ENCODE peak calls at places on chromosome 15, in ten cellular contexts. One of them, this sample, is unnamed.

GRCh38 chr15:80849308-80849707 is 70.1 kb downstream of the CEMIP start:
- DNase-seq in AG04449: peak; percentile 59
- DNase-seq in HL-60: no peak
- DNase-seq in Karpas-422: no peak
- DNase-seq in ELR: peak; percentile 92
- DNase-seq in GM23248: peak; percentile 98
- DNase-seq in dermis blood vessel endothelial cell: no peak
- DNase-seq in NAMALWA: no peak
- DNase-seq in GF-D8: no peak
- DNase-seq in Daoy: peak; percentile 90
- DNase-seq in this sample: peak; percentile 85

GRCh38 chr15:74489518-74490338 is 28.8 kb upstream of the UBL7 start:
- DNase-seq in Karpas-422: peak; percentile 92
- DNase-seq in GM23248: peak; percentile 60
- DNase-seq in GF-D8: peak; percentile 10
- DNase-seq in Daoy: peak; percentile 64
- DNase-seq in AG04449: no peak
- DNase-seq in ELR: peak; percentile 66
- DNase-seq in dermis blood vessel endothelial cell: peak; percentile 66
- DNase-seq in HL-60: peak; percentile 58
- DNase-seq in NAMALWA: peak; percentile 86
- DNase-seq in this sample: no peak

GRCh38 chr15:51266548-51266947 is 71.8 kb downstream of the CYP19A1 start:
- DNase-seq in GF-D8: no peak
- DNase-seq in NAMALWA: no peak
- DNase-seq in AG04449: no peak
- DNase-seq in Daoy: no peak
- DNase-seq in HL-60: no peak
- DNase-seq in ELR: peak; percentile 6
- DNase-seq in Karpas-422: no peak
- DNase-seq in GM23248: peak; percentile 50
- DNase-seq in dermis blood vessel endothelial cell: no peak
- DNase-seq in this sample: no peak

GRCh38 chr15:51104512-51104911 is 9.8 kb upstream of the TNFAIP8L3 start:
- DNase-seq in GF-D8: no peak
- DNase-seq in ELR: no peak
- DNase-seq in GM23248: peak; percentile 80
- DNase-seq in Karpas-422: no peak
- DNase-seq in HL-60: no peak
- DNase-seq in dermis blood vessel endothelial cell: no peak
- DNase-seq in Daoy: no peak
- DNase-seq in AG04449: no peak
- DNase-seq in NAMALWA: no peak
- DNase-seq in this sample: no peak

GRCh38 chr15:70632981-70633380 is 130.4 kb downstream of the UACA start:
- DNase-seq in HL-60: no peak
- DNase-seq in GF-D8: no peak
- DNase-seq in AG04449: no peak
- DNase-seq in dermis blood vessel endothelial cell: no peak
- DNase-seq in Karpas-422: no peak
- DNase-seq in NAMALWA: no peak
- DNase-seq in Daoy: no peak
- DNase-seq in GM23248: no peak
- DNase-seq in ELR: no peak
- DNase-seq in this sample: no peak

GRCh38 chr15:89781891-89782618 is 5.9 kb downstream of the MESP2 start:
- DNase-seq in AG04449: no peak
- DNase-seq in Daoy: peak; percentile 77
- DNase-seq in Karpas-422: no peak
- DNase-seq in GF-D8: no peak
- DNase-seq in dermis blood vessel endothelial cell: no peak
- DNase-seq in NAMALWA: no peak
- DNase-seq in ELR: peak; percentile 81
- DNase-seq in HL-60: no peak
- DNase-seq in GM23248: peak; percentile 92
- DNase-seq in this sample: peak; percentile 24

GRCh38 chr15:73809728-73810501 is 56.8 kb upstream of the INSYN1 start:
- DNase-seq in AG04449: no peak
- DNase-seq in NAMALWA: no peak
- DNase-seq in GM23248: peak; percentile 58
- DNase-seq in HL-60: no peak
- DNase-seq in Karpas-422: no peak
- DNase-seq in Daoy: peak; percentile 29
- DNase-seq in ELR: peak; percentile 7
- DNase-seq in GF-D8: no peak
- DNase-seq in dermis blood vessel endothelial cell: no peak
- DNase-seq in this sample: peak; percentile 44

GRCh38 chr15:44595246-44595645 is 58.3 kb downstream of the EIF3J start:
- DNase-seq in HL-60: no peak
- DNase-seq in AG04449: no peak
- DNase-seq in GF-D8: no peak
- DNase-seq in Daoy: no peak
- DNase-seq in NAMALWA: no peak
- DNase-seq in Karpas-422: no peak
- DNase-seq in ELR: no peak
- DNase-seq in GM23248: no peak
- DNase-seq in dermis blood vessel endothelial cell: peak; percentile 12
- DNase-seq in this sample: no peak

GRCh38 chr15:90989040-90989768 is 5.1 kb downstream of the PRC1 start:
- DNase-seq in GF-D8: no peak
- DNase-seq in AG04449: no peak
- DNase-seq in Karpas-422: peak; percentile 64
- DNase-seq in dermis blood vessel endothelial cell: no peak
- DNase-seq in Daoy: no peak
- DNase-seq in NAMALWA: no peak
- DNase-seq in HL-60: peak; percentile 64
- DNase-seq in ELR: no peak
- DNase-seq in GM23248: no peak
- DNase-seq in this sample: no peak

GRCh38 chr15:75864213-75865059 is 21.2 kb downstream of the UBE2Q2 start:
- DNase-seq in NAMALWA: no peak
- DNase-seq in GM23248: no peak
- DNase-seq in Karpas-422: no peak
- DNase-seq in GF-D8: peak; percentile 50
- DNase-seq in AG04449: no peak
- DNase-seq in HL-60: no peak
- DNase-seq in dermis blood vessel endothelial cell: no peak
- DNase-seq in ELR: no peak
- DNase-seq in Daoy: no peak
- DNase-seq in this sample: no peak

GRCh38 chr15:26890451-26890850 is 23.6 kb downstream of the GABRA5 start:
- DNase-seq in AG04449: no peak
- DNase-seq in NAMALWA: no peak
- DNase-seq in ELR: no peak
- DNase-seq in dermis blood vessel endothelial cell: no peak
- DNase-seq in HL-60: no peak
- DNase-seq in Karpas-422: no peak
- DNase-seq in GF-D8: no peak
- DNase-seq in Daoy: no peak
- DNase-seq in GM23248: no peak
- DNase-seq in this sample: no peak

GRCh38 chr15:77059761-77060345 is 11.1 kb downstream of the TSPAN3 start:
- DNase-seq in NAMALWA: peak; percentile 55
- DNase-seq in AG04449: no peak
- DNase-seq in Karpas-422: no peak
- DNase-seq in Daoy: no peak
- DNase-seq in GF-D8: no peak
- DNase-seq in dermis blood vessel endothelial cell: peak; percentile 39
- DNase-seq in HL-60: no peak
- DNase-seq in ELR: no peak
- DNase-seq in GM23248: peak; percentile 47
- DNase-seq in this sample: peak; percentile 6

GRCh38 chr15:82714026-82714425 is 4.4 kb upstream of the AP3B2 start:
- DNase-seq in AG04449: no peak
- DNase-seq in Daoy: no peak
- DNase-seq in ELR: no peak
- DNase-seq in GM23248: no peak
- DNase-seq in dermis blood vessel endothelial cell: no peak
- DNase-seq in Karpas-422: no peak
- DNase-seq in GF-D8: no peak
- DNase-seq in HL-60: no peak
- DNase-seq in NAMALWA: no peak
- DNase-seq in this sample: no peak

GRCh38 chr15:28942046-28942445 is 56.3 kb downstream of the APBA2 start:
- DNase-seq in GF-D8: no peak
- DNase-seq in NAMALWA: no peak
- DNase-seq in HL-60: no peak
- DNase-seq in Karpas-422: no peak
- DNase-seq in dermis blood vessel endothelial cell: no peak
- DNase-seq in ELR: no peak
- DNase-seq in Daoy: no peak
- DNase-seq in GM23248: no peak
- DNase-seq in AG04449: no peak
- DNase-seq in this sample: no peak

GRCh38 chr15:77821188-77821958 is 188.7 kb upstream of the LINGO1 start:
- DNase-seq in GM23248: peak; percentile 79
- DNase-seq in NAMALWA: peak; percentile 79
- DNase-seq in Daoy: peak; percentile 76
- DNase-seq in GF-D8: no peak
- DNase-seq in Karpas-422: peak; percentile 82
- DNase-seq in HL-60: peak; percentile 53
- DNase-seq in ELR: peak; percentile 62
- DNase-seq in AG04449: no peak
- DNase-seq in dermis blood vessel endothelial cell: peak; percentile 81
- DNase-seq in this sample: peak; percentile 24

GRCh38 chr15:100771745-100772144 is 107.9 kb upstream of the ALDH1A3 start:
- DNase-seq in ELR: no peak
- DNase-seq in GF-D8: no peak
- DNase-seq in HL-60: no peak
- DNase-seq in Karpas-422: no peak
- DNase-seq in NAMALWA: no peak
- DNase-seq in dermis blood vessel endothelial cell: peak; percentile 13
- DNase-seq in AG04449: no peak
- DNase-seq in Daoy: no peak
- DNase-seq in GM23248: peak; percentile 27
- DNase-seq in this sample: no peak

GRCh38 chr15:57866149-57866736 is 159.7 kb downstream of the POLR2M start:
- DNase-seq in dermis blood vessel endothelial cell: peak; percentile 81
- DNase-seq in AG04449: no peak
- DNase-seq in Daoy: peak; percentile 54
- DNase-seq in ELR: peak; percentile 71
- DNase-seq in Karpas-422: peak; percentile 84
- DNase-seq in GF-D8: no peak
- DNase-seq in NAMALWA: peak; percentile 83
- DNase-seq in HL-60: peak; percentile 37
- DNase-seq in GM23248: peak; percentile 72
- DNase-seq in this sample: peak; percentile 15

GRCh38 chr15:66293419-66294156 is at the start of gene DIS3L:
- DNase-seq in Daoy: peak; percentile 68
- DNase-seq in AG04449: no peak
- DNase-seq in Karpas-422: peak; percentile 88
- DNase-seq in NAMALWA: peak; percentile 79
- DNase-seq in dermis blood vessel endothelial cell: peak; percentile 58
- DNase-seq in GF-D8: peak; percentile 46
- DNase-seq in GM23248: peak; percentile 67
- DNase-seq in HL-60: peak; percentile 74
- DNase-seq in ELR: peak; percentile 72
- DNase-seq in this sample: peak; percentile 46

GRCh38 chr15:80317389-80318169 is 65.6 kb upstream of the CTXND1 start:
- DNase-seq in NAMALWA: no peak
- DNase-seq in Karpas-422: no peak
- DNase-seq in Daoy: peak; percentile 60
- DNase-seq in HL-60: no peak
- DNase-seq in dermis blood vessel endothelial cell: no peak
- DNase-seq in ELR: peak; percentile 95
- DNase-seq in GM23248: peak; percentile 100
- DNase-seq in GF-D8: no peak
- DNase-seq in AG04449: peak; percentile 68
- DNase-seq in this sample: no peak

GRCh38 chr15:33313491-33313890 is 2.7 kb downstream of the RYR3 start:
- DNase-seq in GF-D8: no peak
- DNase-seq in GM23248: no peak
- DNase-seq in AG04449: no peak
- DNase-seq in ELR: peak; percentile 16
- DNase-seq in dermis blood vessel endothelial cell: no peak
- DNase-seq in Karpas-422: no peak
- DNase-seq in HL-60: no peak
- DNase-seq in Daoy: peak; percentile 21
- DNase-seq in NAMALWA: no peak
- DNase-seq in this sample: no peak

GRCh38 chr15:59315914-59316428 is 56.7 kb downstream of the MYO1E start:
- DNase-seq in AG04449: no peak
- DNase-seq in NAMALWA: no peak
- DNase-seq in dermis blood vessel endothelial cell: no peak
- DNase-seq in HL-60: no peak
- DNase-seq in GF-D8: no peak
- DNase-seq in ELR: peak; percentile 21
- DNase-seq in Karpas-422: no peak
- DNase-seq in GM23248: peak; percentile 92
- DNase-seq in Daoy: peak; percentile 50
- DNase-seq in this sample: peak; percentile 18

This sample was measured in kidney glomerular epithelial cell.